ENCODE peak calls at places on chromosomes 4 and X, in seven cellular contexts. One of them, this sample, is unnamed.

GRCh38 chr4:113636877-113637276 is 124.7 kb downstream of the CAMK2D start:
- DNase-seq in H9: no peak
- DNase-seq in EL: peak
- DNase-seq in activated CD4-positive, alpha-beta T cell treated with anti-CD3 and anti-CD28 coated beads, Interleukin-2, amount 50 U/mL, for 1 hour: peak
- DNase-seq in GM04504: no peak
- DNase-seq in pons: no peak
- DNase-seq in NCI-H1092 treated with DMSO at 0.1 percent for 48 hours: no peak
- DNase-seq in this sample: peak

GRCh38 chrX:154799554-154800348 is 5.5 kb downstream of the MPP1 start:
- DNase-seq in H9: no peak
- DNase-seq in EL: no peak
- DNase-seq in activated CD4-positive, alpha-beta T cell treated with anti-CD3 and anti-CD28 coated beads, Interleukin-2, amount 50 U/mL, for 1 hour: no peak
- DNase-seq in GM04504: no peak
- DNase-seq in pons: no peak
- DNase-seq in NCI-H1092 treated with DMSO at 0.1 percent for 48 hours: peak
- DNase-seq in this sample: no peak

GRCh38 chr4:52873861-52874343 is 11.8 kb downstream of the RASL11B start:
- DNase-seq in H9: peak
- DNase-seq in EL: no peak
- DNase-seq in activated CD4-positive, alpha-beta T cell treated with anti-CD3 and anti-CD28 coated beads, Interleukin-2, amount 50 U/mL, for 1 hour: no peak
- DNase-seq in GM04504: no peak
- DNase-seq in pons: no peak
- DNase-seq in NCI-H1092 treated with DMSO at 0.1 percent for 48 hours: no peak
- DNase-seq in this sample: no peak

GRCh38 chrX:17459596-17459995 is 84.6 kb downstream of the NHS start:
- DNase-seq in H9: no peak
- DNase-seq in EL: peak
- DNase-seq in activated CD4-positive, alpha-beta T cell treated with anti-CD3 and anti-CD28 coated beads, Interleukin-2, amount 50 U/mL, for 1 hour: no peak
- DNase-seq in GM04504: peak
- DNase-seq in pons: no peak
- DNase-seq in NCI-H1092 treated with DMSO at 0.1 percent for 48 hours: no peak
- DNase-seq in this sample: no peak

GRCh38 chr4:107740381-107740780 is 20.3 kb upstream of the PAPSS1 start:
- DNase-seq in H9: no peak
- DNase-seq in EL: peak
- DNase-seq in activated CD4-positive, alpha-beta T cell treated with anti-CD3 and anti-CD28 coated beads, Interleukin-2, amount 50 U/mL, for 1 hour: no peak
- DNase-seq in GM04504: no peak
- DNase-seq in pons: peak
- DNase-seq in NCI-H1092 treated with DMSO at 0.1 percent for 48 hours: no peak
- DNase-seq in this sample: no peak

GRCh38 chr4:94676910-94677309 is 80.8 kb upstream of the BMPR1B start:
- DNase-seq in H9: no peak
- DNase-seq in EL: no peak
- DNase-seq in activated CD4-positive, alpha-beta T cell treated with anti-CD3 and anti-CD28 coated beads, Interleukin-2, amount 50 U/mL, for 1 hour: no peak
- DNase-seq in GM04504: no peak
- DNase-seq in pons: no peak
- DNase-seq in NCI-H1092 treated with DMSO at 0.1 percent for 48 hours: no peak
- DNase-seq in this sample: no peak

GRCh38 chr4:73723029-73723428 is 17.3 kb upstream of the CXCL8 start:
- DNase-seq in H9: no peak
- DNase-seq in EL: no peak
- DNase-seq in activated CD4-positive, alpha-beta T cell treated with anti-CD3 and anti-CD28 coated beads, Interleukin-2, amount 50 U/mL, for 1 hour: no peak
- DNase-seq in GM04504: no peak
- DNase-seq in pons: no peak
- DNase-seq in NCI-H1092 treated with DMSO at 0.1 percent for 48 hours: no peak
- DNase-seq in this sample: no peak

GRCh38 chr4:80507507-80507906 is 172.0 kb downstream of the CFAP299 start:
- DNase-seq in H9: no peak
- DNase-seq in EL: no peak
- DNase-seq in activated CD4-positive, alpha-beta T cell treated with anti-CD3 and anti-CD28 coated beads, Interleukin-2, amount 50 U/mL, for 1 hour: no peak
- DNase-seq in GM04504: no peak
- DNase-seq in pons: no peak
- DNase-seq in NCI-H1092 treated with DMSO at 0.1 percent for 48 hours: no peak
- DNase-seq in this sample: no peak

GRCh38 chrX:108353452-108353851 is 84.8 kb downstream of the COL4A6 start:
- DNase-seq in H9: no peak
- DNase-seq in EL: no peak
- DNase-seq in activated CD4-positive, alpha-beta T cell treated with anti-CD3 and anti-CD28 coated beads, Interleukin-2, amount 50 U/mL, for 1 hour: no peak
- DNase-seq in GM04504: no peak
- DNase-seq in pons: no peak
- DNase-seq in NCI-H1092 treated with DMSO at 0.1 percent for 48 hours: no peak
- DNase-seq in this sample: no peak

GRCh38 chr4:27011401-27011800 is 150.8 kb downstream of the STIM2 start:
- DNase-seq in H9: no peak
- DNase-seq in EL: no peak
- DNase-seq in activated CD4-positive, alpha-beta T cell treated with anti-CD3 and anti-CD28 coated beads, Interleukin-2, amount 50 U/mL, for 1 hour: no peak
- DNase-seq in GM04504: no peak
- DNase-seq in pons: no peak
- DNase-seq in NCI-H1092 treated with DMSO at 0.1 percent for 48 hours: no peak
- DNase-seq in this sample: no peak

GRCh38 chr4:30722092-30722915 is 2.1 kb downstream of the PCDH7 start:
- DNase-seq in H9: no peak
- DNase-seq in EL: no peak
- DNase-seq in activated CD4-positive, alpha-beta T cell treated with anti-CD3 and anti-CD28 coated beads, Interleukin-2, amount 50 U/mL, for 1 hour: no peak
- DNase-seq in GM04504: no peak
- DNase-seq in pons: no peak
- DNase-seq in NCI-H1092 treated with DMSO at 0.1 percent for 48 hours: no peak
- DNase-seq in this sample: no peak